ENCODE peak calls at places on chromosomes 16 and 17, in five cellular contexts. X is activated CD8-positive, alpha-beta T cell treated with anti-CD3 and anti-CD28 coated beads for 36 hours; P is NCI-H1417; O is NB4; S is nucleus accumbens. U is an unnamed sample.

GRCh38 chr16:19583665-19584300 is 28.3 kb downstream of the VPS35L start:
- DNase-seq in X (peak; percentile 32), P (no peak), O (peak; percentile 58), S (no peak), U (no peak)

GRCh38 chr16:68345351-68345810 is 34.6 kb downstream of the PRMT7 start:
- DNase-seq in X (peak; percentile 81), P (no peak), O (no peak), S (no peak), U (no peak)

GRCh38 chr17:9837551-9838471 is 12.1 kb downstream of the GLP2R start:
- DNase-seq in X (no peak), P (no peak), O (no peak), S (no peak), U (no peak)

GRCh38 chr17:65052585-65052984 is 4.0 kb downstream of the GNA13 start:
- DNase-seq in X (no peak), P (no peak), O (no peak), S (no peak), U (no peak)

GRCh38 chr17:74599531-74599939 is 7.5 kb upstream of the CD300LD start:
- DNase-seq in X (no peak), P (no peak), O (peak; percentile 42), S (no peak), U (no peak)

GRCh38 chr17:34579979-34580684 is 750 bp downstream of the TMEM132E start:
- DNase-seq in X (peak; percentile 15), P (peak; percentile 60), O (no peak), S (no peak), U (no peak)

GRCh38 chr16:69498926-69499325 is 66.8 kb upstream of the NFAT5 start:
- DNase-seq in X (no peak), P (no peak), O (no peak), S (no peak), U (no peak)

GRCh38 chr16:19115148-19116021 is 1.6 kb downstream of the ITPRIPL2 start:
- DNase-seq in X (no peak), P (no peak), O (no peak), S (no peak), U (no peak)

GRCh38 chr17:58272367-58273280 is 8.1 kb downstream of the MPO start:
- DNase-seq in X (no peak), P (no peak), O (peak; percentile 56), S (no peak), U (no peak)

GRCh38 chr17:7587831-7588230 is 2.1 kb downstream of the SOX15 start:
- DNase-seq in X (no peak), P (no peak), O (no peak), S (no peak), U (no peak)

U was measured in NCI-H774.